ENCODE peak calls at places on chromosomes 4 and X, in seven cellular contexts. J, X, A, C, G, L and F are unnamed samples. For H3K4me1 and H3K27me3, the result is how much of the 10 kb centered on the place peaks cover.

GRCh38 chr4:177033632-177034031 is 240.9 kb upstream of the VEGFC start:
- DNase-seq in L (no peak), X (no peak), A (no peak), C (no peak), G (no peak), J (no peak), F (no peak)

GRCh38 chr4:138821321-138821720 is 194.3 kb upstream of the NOCT start:
- DNase-seq in A (no peak), X (no peak), G (no peak), L (no peak), C (no peak), J (no peak), F (no peak)

GRCh38 chrX:86078650-86079049 is 31.3 kb upstream of the CHM start:
- DNase-seq in A (no peak), J (no peak), X (peak), L (no peak), C (no peak), G (no peak), F (no peak)

GRCh38 chrX:132592880-132593279 is 104.0 kb upstream of the MBNL3 start:
- DNase-seq in C (no peak), X (peak), L (no peak), G (no peak), A (peak), J (no peak), F (peak)

GRCh38 chr4:189834586-189834985 is 106.1 kb upstream of the FRG1 start:
- DNase-seq in X (no peak), G (no peak), C (no peak), L (no peak), J (no peak), A (no peak), F (no peak)

GRCh38 chrX:40171513-40172168 is 73.9 kb upstream of the BCOR start:
- DNase-seq in G (no peak), X (peak), A (peak), L (no peak), J (peak), C (no peak), F (no peak)

GRCh38 chr4:15043922-15044321 is 41.6 kb downstream of the CPEB2 start:
- DNase-seq in C (no peak), G (no peak), A (no peak), X (no peak), J (no peak), L (no peak), F (no peak)

GRCh38 chr4:142874684-142875083 is 28.6 kb upstream of the INPP4B start:
- DNase-seq in L (no peak), C (no peak), A (no peak), X (peak), G (no peak), J (no peak), F (peak)

GRCh38 chr4:19945501-19945900 is 306.2 kb upstream of the SLIT2 start:
- DNase-seq in A (no peak), C (no peak), G (no peak), L (no peak), J (no peak), X (peak), F (no peak)

GRCh38 chrX:115344885-115345653 is 55.6 kb downstream of the LUZP4 start:
- DNase-seq in X (peak), A (peak), J (peak), C (peak), G (peak), L (peak), F (peak)

GRCh38 chr4:120111745-120112144 is 45.1 kb upstream of the MAD2L1 start:
- DNase-seq in X (no peak), C (no peak), L (no peak), G (no peak), J (no peak), A (no peak), F (no peak)

GRCh38 chr4:101280866-101281600 is 66.3 kb downstream of the PPP3CA start:
- DNase-seq in G (no peak), L (no peak), A (no peak), X (peak), C (no peak), J (no peak), F (no peak)

GRCh38 chrX:67780694-67781109 is 236.9 kb downstream of the AR start:
- DNase-seq in J (peak), A (no peak), C (peak), X (peak), G (peak), L (peak), F (peak)

GRCh38 chr4:175034007-175034406 is 115.8 kb downstream of the ADAM29 start:
- DNase-seq in A (no peak), C (no peak), L (no peak), X (no peak), G (no peak), J (no peak), F (no peak)

GRCh38 chr4:154618708-154619315 is 6.4 kb upstream of the FGG start:
- DNase-seq in C (no peak), G (peak), A (peak), J (no peak), X (peak), L (no peak), F (peak)

GRCh38 chr4:160848901-160849735 is 1314.7 kb downstream of the FSTL5 start:
- DNase-seq in G (no peak), C (no peak), J (no peak), L (no peak), A (no peak), X (peak), F (no peak)

GRCh38 chr4:173761236-173761635 is 231.2 kb upstream of the HAND2 start:
- DNase-seq in G (no peak), X (no peak), C (no peak), L (no peak), J (no peak), A (no peak), F (no peak)

GRCh38 chrX:24828600-24828999 is 134.9 kb downstream of the POLA1 start:
- DNase-seq in C (no peak), J (no peak), X (no peak), L (no peak), A (no peak), G (no peak), F (no peak)

GRCh38 chr4:78799551-78800495 is 23.7 kb downstream of the BMP2K start:
- DNase-seq in X (no peak), G (peak), L (no peak), J (no peak), C (no peak), A (no peak), F (no peak)

GRCh38 chr4:8296491-8296890 is 26.9 kb downstream of the HTRA3 start:
- DNase-seq in C (no peak), J (no peak), X (no peak), A (no peak), L (no peak), G (no peak), F (no peak)

GRCh38 chr4:139776235-139776634 is 110.6 kb downstream of the MGST2 start:
- DNase-seq in A (no peak), C (no peak), G (no peak), L (no peak), J (no peak), X (peak), F (no peak)

GRCh38 chrX:72003811-72004750 is 93.4 kb downstream of the NHSL2 start:
- DNase-seq in J (peak), C (no peak), A (peak), L (peak), G (peak), X (peak), F (no peak)

GRCh38 chr4:83905952-83906351 is 370.0 kb downstream of the GPAT3 start:
- DNase-seq in A (peak), J (no peak), X (peak), C (no peak), G (no peak), L (no peak), F (no peak)

GRCh38 chrX:20594985-20595384 is 328.3 kb upstream of the RPS6KA3 start:
- DNase-seq in X (peak), L (no peak), A (no peak), G (no peak), J (no peak), C (no peak), F (no peak)

GRCh38 chrX:119008122-119008744 is 33.8 kb downstream of the LONRF3 start:
- DNase-seq in X (peak), J (peak), L (no peak), A (no peak), C (no peak), G (no peak), F (no peak)

GRCh38 chr4:107987916-107988762 is 1.6 kb upstream of the HADH start:
- DNase-seq in J (no peak), C (no peak), L (no peak), A (no peak), G (no peak), X (peak), F (no peak)

GRCh38 chr4:185730387-185730786 is 81.6 kb downstream of the SORBS2 start:
- DNase-seq in G (peak), L (no peak), A (no peak), X (peak), J (no peak), C (no peak), F (no peak)

GRCh38 chr4:150664935-150665334 is 83.0 kb downstream of the MAB21L2 start:
- DNase-seq in L (no peak), X (peak), J (no peak), G (peak), C (no peak), A (no peak), F (no peak)

GRCh38 chrX:123263246-123263757 is 79.2 kb downstream of the GRIA3 start:
- DNase-seq in A (no peak), J (no peak), X (peak), C (no peak), L (no peak), G (no peak), F (no peak)

GRCh38 chr4:123649644-123650356 is 253.2 kb downstream of the SPRY1 start:
- DNase-seq in A (peak), J (no peak), X (peak), G (peak), C (peak), L (no peak), F (peak)

GRCh38 chrX:2692221-2693122 is 1.4 kb downstream of the CD99 start:
- DNase-seq in A (no peak), J (peak), G (no peak), C (no peak), X (peak), L (peak), F (peak)

GRCh38 chrX:130645955-130646583 is 244.3 kb downstream of the RBMX2 start:
- DNase-seq in C (no peak), J (peak), L (no peak), X (no peak), G (no peak), A (no peak), F (no peak)

DNA sequence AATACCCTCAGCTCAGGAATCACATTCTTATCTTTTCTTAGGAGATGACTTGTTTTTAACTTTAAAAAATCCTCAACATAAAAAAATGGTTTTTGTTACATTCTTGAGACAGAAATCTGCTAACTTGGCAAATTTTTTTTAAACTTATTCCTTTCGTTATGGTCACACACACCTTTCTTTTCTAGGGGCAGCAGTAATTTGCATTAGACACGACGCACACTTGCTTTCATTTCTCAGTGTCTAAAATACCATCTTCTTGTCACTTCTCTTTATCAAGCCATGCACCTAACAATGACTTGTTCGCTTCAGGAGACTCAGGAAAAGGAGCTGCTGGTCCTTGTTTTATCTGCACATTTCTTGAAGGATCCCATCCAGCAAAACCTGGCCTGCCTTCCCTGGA is 112.6 kb upstream of the TBL1X start:
- DNase-seq in A (no peak), L (no peak), J (no peak), C (no peak), X (no peak), G (no peak), F (no peak)
- H3K4me1 ChIP-seq in A (under half), L (under half), J (under half), C (under half), X (under half), G (under half), F (under half)

DNA sequence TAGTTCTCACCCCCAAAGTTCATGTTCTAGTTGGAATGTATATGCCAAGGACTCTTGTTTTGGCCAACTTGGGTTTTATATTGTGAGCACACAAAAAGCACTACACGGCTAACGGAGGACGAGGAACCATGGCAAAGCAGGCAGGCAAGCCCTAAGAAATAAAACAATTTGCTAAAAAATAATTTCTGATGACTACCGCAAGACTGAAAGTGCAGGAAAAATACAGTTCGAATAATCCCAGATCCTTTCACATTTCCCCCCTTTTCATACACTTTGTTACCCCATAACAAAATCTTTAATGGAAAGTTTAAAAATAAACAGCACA is 12.2 kb upstream of the PITX2 start:
- DNase-seq in J (no peak), C (no peak), A (no peak), L (no peak), G (no peak), X (no peak), F (no peak)
- H3K27me3 ChIP-seq in J (half or more), C (under half), A (half or more), L (half or more), G (half or more), X (under half), F (under half)

DNA sequence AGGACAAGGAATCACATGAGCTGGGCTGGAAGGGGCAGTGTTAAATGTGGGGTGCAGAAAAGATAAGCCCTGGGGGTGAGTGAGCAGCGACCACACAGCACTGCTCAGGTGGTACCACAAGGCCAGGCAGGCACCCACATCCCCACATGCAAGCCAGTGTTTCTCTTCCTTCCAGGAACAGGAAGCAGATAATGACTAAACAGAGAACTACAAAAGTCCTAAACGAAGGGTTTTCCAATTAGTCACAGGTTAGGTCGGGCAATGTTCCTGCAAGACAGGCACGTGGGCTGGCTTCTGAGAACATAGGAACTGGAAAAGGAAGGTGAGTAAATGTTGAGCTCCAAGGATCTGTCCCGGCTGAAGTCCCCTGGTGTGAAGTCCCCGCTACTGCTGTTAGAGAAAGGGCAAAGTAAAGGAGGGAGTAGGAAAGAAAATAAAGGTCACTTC is 19.5 kb downstream of the RELL1 start:
- DNase-seq in G (peak), J (no peak), L (no peak), X (peak), C (peak), A (no peak), F (no peak)
- H3K4me1 ChIP-seq in G (under half), J (half or more), L (half or more), X (under half), C (under half), A (under half), F (under half)

GRCh38 chrX:95065151-95065550 is 1391.1 kb downstream of the FAM133A start:
- DNase-seq in C (no peak), A (no peak), J (no peak), X (no peak), L (no peak), G (no peak), F (no peak)
- H3K27me3 ChIP-seq in C (under half), A (under half), J (under half), X (under half), L (under half), G (under half), F (under half)

GRCh38 chr4:39044947-39045734 is 12.9 kb upstream of the TMEM156 start:
- DNase-seq in A (peak), C (no peak), J (peak), L (no peak), X (peak), G (peak), F (peak)

GRCh38 chr4:39045791-39046221 is 13.6 kb upstream of the TMEM156 start:
- DNase-seq in C (no peak), X (no peak), L (no peak), A (no peak), J (no peak), G (no peak), F (no peak)

GRCh38 chr4:39047691-39048090 is 14.3 kb upstream of the KLHL5 start:
- DNase-seq in A (no peak), G (no peak), L (no peak), C (no peak), X (no peak), J (no peak), F (no peak)

GRCh38 chr4:39044364-39044946 is 12.2 kb upstream of the TMEM156 start:
- DNase-seq in C (peak), L (peak), A (peak), X (peak), J (peak), G (peak), F (peak)

DNA sequence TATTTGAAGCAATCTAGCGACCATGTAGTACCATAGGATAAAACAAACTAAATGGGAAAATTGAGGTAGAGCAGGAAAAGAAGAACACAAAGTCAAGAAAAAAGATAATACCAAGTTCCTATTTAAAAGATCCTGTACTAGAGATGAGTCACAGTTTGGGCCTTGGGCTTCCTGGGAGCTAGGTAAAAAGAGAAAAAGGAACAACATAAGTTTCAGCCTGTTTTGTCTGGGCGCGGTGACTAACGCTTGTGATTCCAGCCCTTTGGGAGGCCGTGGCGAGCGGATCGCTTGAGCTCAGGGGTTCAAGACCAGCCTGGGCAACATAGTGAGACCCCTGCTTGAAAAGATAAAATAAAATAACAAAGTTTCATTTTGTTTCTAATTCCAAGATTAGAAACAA is 14.0 kb upstream of the TMEM156 start:
- DNase-seq in A (no peak), L (no peak), J (no peak), X (peak), C (peak), G (peak), F (no peak)
- H3K4me1 ChIP-seq in A (under half), L (under half), J (half or more), X (under half), C (under half), G (under half), F (under half)

DNA sequence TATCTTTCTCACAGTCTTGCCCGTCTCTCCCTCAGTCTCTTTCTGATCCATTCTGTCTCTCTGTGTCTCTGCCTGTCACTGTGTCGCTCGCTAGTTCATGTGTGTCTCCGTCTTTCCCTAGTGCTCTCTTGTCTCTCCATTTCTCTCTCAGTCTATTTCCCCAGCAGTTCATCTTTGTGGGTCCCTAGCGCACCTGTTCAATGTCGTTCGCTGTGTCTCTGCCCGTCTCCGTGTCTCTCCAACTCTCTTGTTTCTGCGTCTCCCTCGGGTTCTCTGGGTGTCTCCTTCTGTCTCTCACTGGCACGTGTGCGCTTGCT is 1.5 kb downstream of the GPR101 start:
- DNase-seq in A (no peak), J (no peak), G (no peak), C (no peak), L (no peak), X (no peak), F (no peak)
- H3K27me3 ChIP-seq in A (half or more), J (under half), G (under half), C (under half), L (under half), X (under half), F (under half)

DNA sequence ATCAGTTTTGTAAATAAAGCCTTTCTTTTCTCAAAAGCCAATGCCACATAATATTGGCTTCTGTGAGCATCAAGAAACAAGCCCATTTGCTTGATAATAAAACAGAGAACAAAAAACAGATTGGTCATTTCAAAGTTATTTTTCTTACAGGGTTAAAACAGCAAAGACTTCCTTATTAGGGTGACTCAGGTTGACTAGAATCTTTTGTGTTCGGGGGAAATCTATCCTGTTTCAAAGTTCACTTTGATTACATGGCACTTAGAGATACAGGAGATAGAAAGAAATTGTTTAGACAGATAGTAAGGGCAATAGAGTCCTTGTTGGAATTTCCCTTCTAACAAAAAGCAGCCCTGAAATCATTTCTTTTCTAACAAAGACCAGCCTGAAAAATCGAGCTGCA is 170.0 kb upstream of the GLRA2 start:
- DNase-seq in A (no peak), C (no peak), L (no peak), G (peak), J (no peak), X (no peak), F (no peak)
- H3K4me1 ChIP-seq in A (under half), C (under half), L (under half), G (under half), J (under half), X (under half), F (under half)

DNA sequence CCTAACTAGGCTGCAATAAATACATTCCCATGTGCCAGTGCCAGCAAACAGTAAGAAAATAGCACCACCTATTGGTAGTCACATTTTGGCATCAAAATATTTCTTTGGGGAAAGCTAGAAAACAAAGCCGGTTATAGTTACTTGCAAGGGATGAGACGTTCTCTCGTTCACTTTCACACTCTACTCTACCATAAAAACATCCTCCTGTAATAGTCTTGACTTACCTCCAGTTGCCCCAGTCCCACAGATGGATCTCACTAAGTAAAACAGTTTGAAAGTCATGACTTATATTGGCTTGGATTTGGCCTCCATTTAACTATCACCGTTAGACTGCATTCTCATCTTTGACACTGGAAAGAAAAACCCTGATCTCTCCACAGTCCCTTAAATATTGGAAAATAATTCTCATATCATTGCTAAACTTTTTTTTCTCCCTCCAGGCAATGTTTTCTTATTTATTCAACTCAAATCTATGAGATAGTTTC is 9.7 kb downstream of the BMP3 start:
- DNase-seq in X (peak), J (no peak), C (no peak), G (peak), L (no peak), A (no peak), F (no peak)
- H3K27me3 ChIP-seq in X (under half), J (under half), C (under half), G (under half), L (under half), A (under half), F (under half)